ENCODE peak calls at places on chromosomes 5 and 9, in six cellular contexts. E, F, V, J, D and T are unnamed samples.

GRCh38 chr9:125141251-125141650 is 2.1 kb downstream of the SCAI start:
- DNase-seq in E (no peak), F (no peak), V (no peak), J (no peak), D (no peak), T (peak; percentile 10)

GRCh38 chr5:52896524-52897237 is 92.5 kb upstream of the ITGA2 start:
- DNase-seq in E (no peak), F (no peak), V (no peak), J (no peak), D (no peak), T (no peak)

GRCh38 chr5:36724429-36725332 is 118.3 kb downstream of the SLC1A3 start:
- DNase-seq in E (no peak), F (no peak), V (peak; percentile 42), J (peak; percentile 83), D (peak; percentile 80), T (peak; percentile 11)

GRCh38 chr9:98995059-98995665 is 51.5 kb downstream of the COL15A1 start:
- DNase-seq in E (no peak), F (no peak), V (peak; percentile 20), J (no peak), D (peak; percentile 83), T (no peak)

GRCh38 chr5:100872409-100873190 is 30.5 kb downstream of the ST8SIA4 start:
- DNase-seq in E (no peak), F (no peak), V (no peak), J (no peak), D (no peak), T (peak; percentile 23)

GRCh38 chr5:32814620-32815019 is 103.5 kb downstream of the NPR3 start:
- DNase-seq in E (no peak), F (no peak), V (no peak), J (no peak), D (no peak), T (peak; percentile 70)

GRCh38 chr5:59293700-59294099 is 599.8 kb downstream of the PDE4D start:
- DNase-seq in E (no peak), F (no peak), V (peak; percentile 29), J (no peak), D (no peak), T (peak; percentile 31)

GRCh38 chr5:168991311-168991710 is 309.6 kb downstream of the SLIT3 start:
- DNase-seq in E (no peak), F (no peak), V (no peak), J (no peak), D (no peak), T (no peak)

GRCh38 chr5:176394881-176395675 is 6.5 kb downstream of the HIGD2A start:
- DNase-seq in E (no peak), F (no peak), V (no peak), J (no peak), D (no peak), T (no peak)

GRCh38 chr5:136188859-136189258 is 4.1 kb downstream of the SMIM32 start:
- DNase-seq in E (no peak), F (no peak), V (no peak), J (no peak), D (no peak), T (no peak)

GRCh38 chr5:113204525-113205161 is 228.0 kb downstream of the DCP2 start:
- DNase-seq in E (peak; percentile 18), F (no peak), V (no peak), J (no peak), D (no peak), T (peak; percentile 93)

GRCh38 chr9:69671904-69672827 is at the start of gene APBA1:
- DNase-seq in E (no peak), F (peak; percentile 7), V (peak; percentile 39), J (peak; percentile 52), D (peak; percentile 79), T (peak; percentile 36)

GRCh38 chr9:16207161-16207560 is 654.3 kb downstream of the CCDC171 start:
- DNase-seq in E (no peak), F (no peak), V (peak; percentile 42), J (peak; percentile 28), D (peak; percentile 66), T (no peak)

GRCh38 chr5:82164957-82165698 is 113.0 kb downstream of the RPS23 start:
- DNase-seq in E (peak; percentile 84), F (no peak), V (no peak), J (no peak), D (no peak), T (peak; percentile 74)

GRCh38 chr9:38311382-38312270 is 80.9 kb upstream of the ALDH1B1 start:
- DNase-seq in E (no peak), F (no peak), V (no peak), J (no peak), D (peak; percentile 69), T (no peak)

GRCh38 chr5:94992325-94992724 is 292.6 kb downstream of the MCTP1 start:
- DNase-seq in E (no peak), F (no peak), V (no peak), J (no peak), D (no peak), T (no peak)

GRCh38 chr5:159088371-159088770 is 11.3 kb downstream of the EBF1 start:
- DNase-seq in E (no peak), F (no peak), V (no peak), J (no peak), D (no peak), T (no peak)

GRCh38 chr5:107868994-107869393 is 198.3 kb upstream of the EFNA5 start:
- DNase-seq in E (no peak), F (no peak), V (no peak), J (no peak), D (no peak), T (no peak)

GRCh38 chr9:3498691-3499090 is 27.1 kb downstream of the RFX3 start:
- DNase-seq in E (no peak), F (no peak), V (no peak), J (no peak), D (no peak), T (no peak)

GRCh38 chr9:71506821-71507220 is 261.5 kb downstream of the CEMIP2 start:
- DNase-seq in E (peak; percentile 14), F (no peak), V (no peak), J (no peak), D (no peak), T (peak; percentile 97)

GRCh38 chr5:10691826-10692785 is 68.9 kb downstream of the DAP start:
- DNase-seq in E (no peak), F (no peak), V (no peak), J (no peak), D (no peak), T (no peak)

GRCh38 chr9:109499631-109500120 is 1.6 kb upstream of the PTPN3 start:
- DNase-seq in E (no peak), F (no peak), V (no peak), J (no peak), D (peak; percentile 84), T (peak; percentile 62)

GRCh38 chr9:130927995-130928900 is 10.8 kb downstream of the FIBCD1 start:
- DNase-seq in E (peak; percentile 75), F (no peak), V (no peak), J (peak; percentile 80), D (no peak), T (peak; percentile 88)

GRCh38 chr9:101711330-101711941 is 27.0 kb downstream of the GRIN3A start:
- DNase-seq in E (no peak), F (no peak), V (peak; percentile 60), J (peak; percentile 30), D (no peak), T (no peak)

GRCh38 chr5:178413992-178414391 is 176.2 kb downstream of the COL23A1 start:
- DNase-seq in E (no peak), F (no peak), V (no peak), J (no peak), D (peak; percentile 28), T (no peak)

GRCh38 chr9:72597606-72598005 is 76.2 kb downstream of the TMC1 start:
- DNase-seq in E (no peak), F (no peak), V (no peak), J (no peak), D (no peak), T (no peak)

GRCh38 chr9:93132946-93133640 is 958 bp downstream of the NINJ1 start:
- DNase-seq in E (peak; percentile 33), F (no peak), V (no peak), J (no peak), D (peak; percentile 74), T (peak; percentile 28)

GRCh38 chr5:52807037-52807436 is 19.3 kb downstream of the ITGA1 start:
- DNase-seq in E (no peak), F (no peak), V (no peak), J (no peak), D (no peak), T (no peak)

GRCh38 chr5:1118738-1119137 is 6.9 kb upstream of the SLC12A7 start:
- DNase-seq in E (no peak), F (no peak), V (no peak), J (no peak), D (no peak), T (no peak)

GRCh38 chr5:142202282-142202681 is 93.7 kb downstream of the NDFIP1 start:
- DNase-seq in E (no peak), F (no peak), V (no peak), J (no peak), D (no peak), T (peak; percentile 55)

GRCh38 chr9:28073278-28073677 is 500.0 kb upstream of the C9orf72 start:
- DNase-seq in E (peak; percentile 19), F (no peak), V (no peak), J (peak; percentile 7), D (no peak), T (peak; percentile 69)

GRCh38 chr5:68215208-68215887 is at the start of gene PIK3R1:
- DNase-seq in E (peak; percentile 81), F (peak; percentile 93), V (peak; percentile 93), J (peak; percentile 99), D (peak; percentile 97), T (peak; percentile 96)

GRCh38 chr5:174328626-174329299 is 283.3 kb downstream of the NSG2 start:
- DNase-seq in E (no peak), F (no peak), V (no peak), J (no peak), D (no peak), T (peak; percentile 54)